ENCODE peak calls at places on chromosome 16, in six cellular contexts. One of them, this sample, is unnamed.

GRCh38 chr16:66503030-66503429 is 46.9 kb downstream of the TK2 start:
- DNase-seq in CD4-positive, CD25-positive, alpha-beta regulatory T cell: no peak
- DNase-seq in H9: no peak
- DNase-seq in naive thymus-derived CD4-positive, alpha-beta T cell: no peak
- DNase-seq in CD8-positive, alpha-beta T cell: no peak
- DNase-seq in HCT116: no peak
- DNase-seq in this sample: no peak

GRCh38 chr16:77169650-77170236 is 21.2 kb upstream of the MON1B start:
- DNase-seq in CD4-positive, CD25-positive, alpha-beta regulatory T cell: no peak
- DNase-seq in H9: peak
- DNase-seq in naive thymus-derived CD4-positive, alpha-beta T cell: peak
- DNase-seq in CD8-positive, alpha-beta T cell: peak
- DNase-seq in HCT116: peak
- DNase-seq in this sample: peak

GRCh38 chr16:67481561-67482259 is 753 bp upstream of the ATP6V0D1 start:
- DNase-seq in CD4-positive, CD25-positive, alpha-beta regulatory T cell: peak
- DNase-seq in H9: no peak
- DNase-seq in naive thymus-derived CD4-positive, alpha-beta T cell: peak
- DNase-seq in CD8-positive, alpha-beta T cell: peak
- DNase-seq in HCT116: no peak
- DNase-seq in this sample: no peak

GRCh38 chr16:19822534-19822933 is 62.1 kb downstream of the GPRC5B start:
- DNase-seq in CD4-positive, CD25-positive, alpha-beta regulatory T cell: no peak
- DNase-seq in H9: no peak
- DNase-seq in naive thymus-derived CD4-positive, alpha-beta T cell: no peak
- DNase-seq in CD8-positive, alpha-beta T cell: no peak
- DNase-seq in HCT116: no peak
- DNase-seq in this sample: no peak

GRCh38 chr16:17467923-17468540 is 2.7 kb downstream of the XYLT1 start:
- DNase-seq in CD4-positive, CD25-positive, alpha-beta regulatory T cell: no peak
- DNase-seq in H9: peak
- DNase-seq in naive thymus-derived CD4-positive, alpha-beta T cell: peak
- DNase-seq in CD8-positive, alpha-beta T cell: peak
- DNase-seq in HCT116: no peak
- DNase-seq in this sample: no peak

GRCh38 chr16:46972971-46973456 is 460 bp downstream of the DNAJA2 start:
- DNase-seq in CD4-positive, CD25-positive, alpha-beta regulatory T cell: peak
- DNase-seq in H9: peak
- DNase-seq in naive thymus-derived CD4-positive, alpha-beta T cell: peak
- DNase-seq in CD8-positive, alpha-beta T cell: peak
- DNase-seq in HCT116: no peak
- DNase-seq in this sample: no peak

GRCh38 chr16:88561485-88562369 is 8.5 kb upstream of the ZC3H18 start:
- DNase-seq in CD4-positive, CD25-positive, alpha-beta regulatory T cell: peak
- DNase-seq in H9: peak
- DNase-seq in naive thymus-derived CD4-positive, alpha-beta T cell: peak
- DNase-seq in CD8-positive, alpha-beta T cell: peak
- DNase-seq in HCT116: peak
- DNase-seq in this sample: no peak

GRCh38 chr16:73031155-73031866 is 16.6 kb downstream of the ZFHX3 start:
- DNase-seq in CD4-positive, CD25-positive, alpha-beta regulatory T cell: no peak
- DNase-seq in H9: no peak
- DNase-seq in naive thymus-derived CD4-positive, alpha-beta T cell: no peak
- DNase-seq in CD8-positive, alpha-beta T cell: no peak
- DNase-seq in HCT116: no peak
- DNase-seq in this sample: no peak

GRCh38 chr16:71927383-71927782 is 32.1 kb downstream of the IST1 start:
- DNase-seq in CD4-positive, CD25-positive, alpha-beta regulatory T cell: no peak
- DNase-seq in H9: no peak
- DNase-seq in naive thymus-derived CD4-positive, alpha-beta T cell: no peak
- DNase-seq in CD8-positive, alpha-beta T cell: no peak
- DNase-seq in HCT116: peak
- DNase-seq in this sample: no peak

GRCh38 chr16:31361201-31362110 is 6.5 kb downstream of the ITGAX start:
- DNase-seq in CD4-positive, CD25-positive, alpha-beta regulatory T cell: no peak
- DNase-seq in H9: no peak
- DNase-seq in naive thymus-derived CD4-positive, alpha-beta T cell: no peak
- DNase-seq in CD8-positive, alpha-beta T cell: no peak
- DNase-seq in HCT116: no peak
- DNase-seq in this sample: no peak

GRCh38 chr16:62035115-62036092 is 834 bp downstream of the CDH8 start:
- DNase-seq in CD4-positive, CD25-positive, alpha-beta regulatory T cell: no peak
- DNase-seq in H9: peak
- DNase-seq in naive thymus-derived CD4-positive, alpha-beta T cell: no peak
- DNase-seq in CD8-positive, alpha-beta T cell: no peak
- DNase-seq in HCT116: no peak
- DNase-seq in this sample: no peak

GRCh38 chr16:89114159-89114981 is 20.7 kb downstream of the ACSF3 start:
- DNase-seq in CD4-positive, CD25-positive, alpha-beta regulatory T cell: no peak
- DNase-seq in H9: peak
- DNase-seq in naive thymus-derived CD4-positive, alpha-beta T cell: no peak
- DNase-seq in CD8-positive, alpha-beta T cell: peak
- DNase-seq in HCT116: no peak
- DNase-seq in this sample: no peak

GRCh38 chr16:67779256-67780014 is 26.9 kb downstream of the RANBP10 start:
- DNase-seq in CD4-positive, CD25-positive, alpha-beta regulatory T cell: no peak
- DNase-seq in H9: no peak
- DNase-seq in naive thymus-derived CD4-positive, alpha-beta T cell: no peak
- DNase-seq in CD8-positive, alpha-beta T cell: no peak
- DNase-seq in HCT116: no peak
- DNase-seq in this sample: peak

GRCh38 chr16:77450790-77451487 is 16.1 kb upstream of the ADAMTS18 start:
- DNase-seq in CD4-positive, CD25-positive, alpha-beta regulatory T cell: no peak
- DNase-seq in H9: no peak
- DNase-seq in naive thymus-derived CD4-positive, alpha-beta T cell: no peak
- DNase-seq in CD8-positive, alpha-beta T cell: no peak
- DNase-seq in HCT116: no peak
- DNase-seq in this sample: no peak

GRCh38 chr16:83577201-83577600 is 230.6 kb upstream of the HSBP1 start:
- DNase-seq in CD4-positive, CD25-positive, alpha-beta regulatory T cell: no peak
- DNase-seq in H9: no peak
- DNase-seq in naive thymus-derived CD4-positive, alpha-beta T cell: no peak
- DNase-seq in CD8-positive, alpha-beta T cell: no peak
- DNase-seq in HCT116: no peak
- DNase-seq in this sample: no peak
- H3K27ac ChIP-seq in CD4-positive, CD25-positive, alpha-beta regulatory T cell: no peak
- H3K27ac ChIP-seq in H9: no peak
- H3K27ac ChIP-seq in naive thymus-derived CD4-positive, alpha-beta T cell: no peak
- H3K27ac ChIP-seq in CD8-positive, alpha-beta T cell: no peak
- H3K27ac ChIP-seq in HCT116: no peak
- H3K27ac ChIP-seq in this sample: no peak

DNA sequence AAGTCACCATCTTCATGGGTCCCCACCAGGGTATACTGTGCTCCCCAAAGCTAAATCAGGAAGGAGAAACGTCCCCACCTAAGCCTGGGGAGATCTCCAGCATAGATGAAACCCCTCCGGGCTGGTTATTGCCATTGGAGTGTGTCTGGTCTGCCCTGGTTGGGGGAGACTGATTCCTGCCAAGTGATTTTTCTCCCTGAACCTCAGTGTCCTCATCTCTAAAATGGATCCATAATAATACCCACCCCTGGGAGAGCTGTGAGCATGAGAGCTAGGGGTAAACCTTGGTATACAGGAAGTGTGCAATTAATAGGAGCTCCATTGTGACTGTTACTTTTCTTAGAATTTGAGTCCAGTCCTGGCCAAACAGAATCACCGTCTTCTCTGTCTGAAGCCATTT is 111.1 kb downstream of the CMIP start:
- DNase-seq in CD4-positive, CD25-positive, alpha-beta regulatory T cell: no peak
- DNase-seq in H9: no peak
- DNase-seq in naive thymus-derived CD4-positive, alpha-beta T cell: no peak
- DNase-seq in CD8-positive, alpha-beta T cell: no peak
- DNase-seq in HCT116: no peak
- DNase-seq in this sample: no peak
- H3K27ac ChIP-seq in CD4-positive, CD25-positive, alpha-beta regulatory T cell: no peak
- H3K27ac ChIP-seq in H9: no peak
- H3K27ac ChIP-seq in naive thymus-derived CD4-positive, alpha-beta T cell: no peak
- H3K27ac ChIP-seq in CD8-positive, alpha-beta T cell: no peak
- H3K27ac ChIP-seq in HCT116: no peak
- H3K27ac ChIP-seq in this sample: no peak

GRCh38 chr16:15979801-15980200 is 30.4 kb downstream of the ABCC1 start:
- DNase-seq in CD4-positive, CD25-positive, alpha-beta regulatory T cell: no peak
- DNase-seq in H9: no peak
- DNase-seq in naive thymus-derived CD4-positive, alpha-beta T cell: no peak
- DNase-seq in CD8-positive, alpha-beta T cell: no peak
- DNase-seq in HCT116: no peak
- DNase-seq in this sample: no peak
- H3K27ac ChIP-seq in CD4-positive, CD25-positive, alpha-beta regulatory T cell: no peak
- H3K27ac ChIP-seq in H9: no peak
- H3K27ac ChIP-seq in naive thymus-derived CD4-positive, alpha-beta T cell: no peak
- H3K27ac ChIP-seq in CD8-positive, alpha-beta T cell: no peak
- H3K27ac ChIP-seq in HCT116: no peak
- H3K27ac ChIP-seq in this sample: no peak

DNA sequence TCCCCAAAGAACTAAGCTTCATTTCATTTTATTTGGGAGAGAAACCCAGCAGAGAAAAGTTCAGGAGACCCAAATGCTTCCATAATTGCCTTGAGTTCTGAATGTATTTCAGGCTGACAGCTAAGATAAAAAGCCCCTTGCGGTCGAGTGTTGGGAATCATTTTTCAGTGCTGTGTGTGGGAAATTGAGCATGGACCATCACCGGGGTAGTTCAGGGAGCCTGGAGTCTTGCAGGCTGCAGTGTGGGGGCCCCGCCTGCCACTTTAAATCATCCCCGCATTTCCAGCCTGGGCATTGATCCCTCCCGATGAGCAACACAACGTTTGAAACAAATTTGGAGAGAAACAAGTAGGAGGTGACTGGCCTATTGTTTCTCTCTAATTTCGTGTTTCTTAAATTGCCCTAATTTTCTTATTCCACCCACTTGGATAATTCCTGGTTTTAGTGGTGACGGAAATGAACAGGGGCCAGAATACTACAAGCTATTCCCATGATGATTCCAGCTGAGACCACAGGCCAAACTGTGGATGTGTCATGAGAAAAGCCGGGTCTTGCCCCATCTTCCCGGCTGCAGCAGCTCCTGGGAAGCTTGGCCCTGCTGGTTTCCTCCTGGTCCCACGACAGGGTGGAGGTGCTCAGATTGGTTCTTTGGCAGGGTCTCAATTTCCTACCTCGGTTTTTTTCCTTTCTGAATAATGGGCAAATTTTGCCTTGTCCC is 75.1 kb downstream of the FOXL1 start:
- DNase-seq in CD4-positive, CD25-positive, alpha-beta regulatory T cell: no peak
- DNase-seq in H9: no peak
- DNase-seq in naive thymus-derived CD4-positive, alpha-beta T cell: no peak
- DNase-seq in CD8-positive, alpha-beta T cell: no peak
- DNase-seq in HCT116: no peak
- DNase-seq in this sample: no peak
- H3K27ac ChIP-seq in CD4-positive, CD25-positive, alpha-beta regulatory T cell: no peak
- H3K27ac ChIP-seq in H9: no peak
- H3K27ac ChIP-seq in naive thymus-derived CD4-positive, alpha-beta T cell: no peak
- H3K27ac ChIP-seq in CD8-positive, alpha-beta T cell: no peak
- H3K27ac ChIP-seq in HCT116: no peak
- H3K27ac ChIP-seq in this sample: no peak

GRCh38 chr16:10921536-10922327 is 20.5 kb downstream of the DEXI start:
- DNase-seq in CD4-positive, CD25-positive, alpha-beta regulatory T cell: no peak
- DNase-seq in H9: no peak
- DNase-seq in naive thymus-derived CD4-positive, alpha-beta T cell: no peak
- DNase-seq in CD8-positive, alpha-beta T cell: no peak
- DNase-seq in HCT116: no peak
- DNase-seq in this sample: no peak
- H3K27ac ChIP-seq in CD4-positive, CD25-positive, alpha-beta regulatory T cell: no peak
- H3K27ac ChIP-seq in H9: no peak
- H3K27ac ChIP-seq in naive thymus-derived CD4-positive, alpha-beta T cell: no peak
- H3K27ac ChIP-seq in CD8-positive, alpha-beta T cell: no peak
- H3K27ac ChIP-seq in HCT116: no peak
- H3K27ac ChIP-seq in this sample: no peak

DNA sequence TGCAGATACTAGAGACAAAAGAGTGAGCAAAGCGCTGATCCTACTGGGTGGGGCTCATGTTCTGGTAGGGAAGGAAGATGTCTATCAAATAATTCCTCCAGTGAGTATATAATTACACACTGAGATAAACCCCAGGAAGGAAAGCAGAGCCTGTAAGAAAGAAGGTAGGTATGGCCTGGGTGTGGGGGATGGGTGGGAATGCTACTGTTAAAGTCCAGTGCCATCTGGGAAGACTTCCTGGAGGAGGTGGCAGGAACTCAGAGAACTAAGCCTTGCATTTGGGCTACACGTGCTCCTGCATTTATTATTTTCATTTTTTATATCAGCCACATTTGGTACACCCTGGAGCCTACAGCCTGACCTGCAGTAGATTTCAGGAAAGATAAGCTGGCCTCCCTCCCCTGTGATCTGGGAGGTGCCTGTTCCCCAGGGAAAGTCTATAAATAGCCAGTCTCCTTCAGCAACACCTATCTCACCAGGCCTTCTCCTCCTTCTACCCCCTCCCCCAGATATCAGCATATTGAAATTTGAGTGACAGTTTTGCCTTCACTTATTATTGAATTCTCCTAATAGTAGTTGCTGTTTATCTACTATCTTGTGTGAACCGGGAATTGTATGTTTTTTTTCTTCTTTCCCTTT is 11.5 kb downstream of the ATP2C2 start:
- DNase-seq in CD4-positive, CD25-positive, alpha-beta regulatory T cell: no peak
- DNase-seq in H9: no peak
- DNase-seq in naive thymus-derived CD4-positive, alpha-beta T cell: no peak
- DNase-seq in CD8-positive, alpha-beta T cell: no peak
- DNase-seq in HCT116: no peak
- DNase-seq in this sample: no peak
- H3K27ac ChIP-seq in CD4-positive, CD25-positive, alpha-beta regulatory T cell: no peak
- H3K27ac ChIP-seq in H9: no peak
- H3K27ac ChIP-seq in naive thymus-derived CD4-positive, alpha-beta T cell: no peak
- H3K27ac ChIP-seq in CD8-positive, alpha-beta T cell: no peak
- H3K27ac ChIP-seq in HCT116: no peak
- H3K27ac ChIP-seq in this sample: peak

GRCh38 chr16:58264007-58264406 is 30.8 kb downstream of the PRSS54 start:
- DNase-seq in CD4-positive, CD25-positive, alpha-beta regulatory T cell: no peak
- DNase-seq in H9: no peak
- DNase-seq in naive thymus-derived CD4-positive, alpha-beta T cell: no peak
- DNase-seq in CD8-positive, alpha-beta T cell: no peak
- DNase-seq in HCT116: no peak
- DNase-seq in this sample: no peak

GRCh38 chr16:58266336-58266735 is 28.5 kb downstream of the PRSS54 start:
- DNase-seq in CD4-positive, CD25-positive, alpha-beta regulatory T cell: no peak
- DNase-seq in H9: no peak
- DNase-seq in naive thymus-derived CD4-positive, alpha-beta T cell: no peak
- DNase-seq in CD8-positive, alpha-beta T cell: no peak
- DNase-seq in HCT116: no peak
- DNase-seq in this sample: no peak

GRCh38 chr16:58265480-58266052 is 29.3 kb downstream of the PRSS54 start:
- DNase-seq in CD4-positive, CD25-positive, alpha-beta regulatory T cell: no peak
- DNase-seq in H9: no peak
- DNase-seq in naive thymus-derived CD4-positive, alpha-beta T cell: no peak
- DNase-seq in CD8-positive, alpha-beta T cell: no peak
- DNase-seq in HCT116: no peak
- DNase-seq in this sample: no peak

GRCh38 chr16:58262592-58262991 is 32.2 kb downstream of the PRSS54 start:
- DNase-seq in CD4-positive, CD25-positive, alpha-beta regulatory T cell: no peak
- DNase-seq in H9: no peak
- DNase-seq in naive thymus-derived CD4-positive, alpha-beta T cell: no peak
- DNase-seq in CD8-positive, alpha-beta T cell: no peak
- DNase-seq in HCT116: no peak
- DNase-seq in this sample: no peak

DNA sequence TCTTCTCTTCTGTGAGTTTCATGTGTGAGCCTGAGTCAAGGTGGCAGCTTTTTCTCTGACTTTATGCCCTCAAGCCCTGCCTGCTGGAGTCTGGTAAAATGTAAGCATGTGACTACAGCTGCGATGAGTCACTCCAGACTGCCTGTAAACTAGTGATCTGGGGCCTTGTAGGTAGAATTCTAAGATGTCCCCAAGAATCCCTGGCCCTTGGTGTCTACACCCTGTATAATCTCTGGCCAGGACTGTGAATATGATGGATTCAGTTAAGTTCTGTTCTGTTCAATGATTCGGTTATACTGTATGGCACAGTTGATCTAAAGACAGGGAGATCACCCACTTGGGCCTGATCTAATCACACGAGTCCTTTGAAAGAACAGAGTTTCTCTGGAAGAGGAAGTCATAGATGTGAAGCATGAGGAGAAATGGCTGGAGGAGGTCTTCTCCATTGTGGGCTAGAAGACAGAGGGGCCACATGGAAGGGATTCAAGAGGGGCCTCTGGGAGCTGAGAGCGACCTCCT is 29.8 kb downstream of the PRSS54 start:
- DNase-seq in CD4-positive, CD25-positive, alpha-beta regulatory T cell: no peak
- DNase-seq in H9: no peak
- DNase-seq in naive thymus-derived CD4-positive, alpha-beta T cell: no peak
- DNase-seq in CD8-positive, alpha-beta T cell: no peak
- DNase-seq in HCT116: no peak
- DNase-seq in this sample: peak
- H3K27ac ChIP-seq in CD4-positive, CD25-positive, alpha-beta regulatory T cell: no peak
- H3K27ac ChIP-seq in H9: no peak
- H3K27ac ChIP-seq in naive thymus-derived CD4-positive, alpha-beta T cell: no peak
- H3K27ac ChIP-seq in CD8-positive, alpha-beta T cell: no peak
- H3K27ac ChIP-seq in HCT116: peak
- H3K27ac ChIP-seq in this sample: peak